ENCODE peak calls at places on chromosomes 7 and 10, in four cellular contexts. W, C, N and V are unnamed samples.

GRCh38 chr7:100674441-100675407 is 1.2 kb downstream of the GNB2 start:
- DNase-seq in W (no peak), C (no peak), N (no peak), V (no peak)

GRCh38 chr10:5268743-5269142 is 72.1 kb downstream of the AKR1C4 start:
- DNase-seq in W (no peak), C (no peak), N (no peak), V (no peak)

GRCh38 chr10:22324893-22325271 is 4.0 kb downstream of the BMI1 start:
- DNase-seq in N (no peak), W (no peak), C (no peak), V (no peak)

GRCh38 chr7:107661865-107662379 is 1.3 kb downstream of the SLC26A4 start:
- DNase-seq in C (no peak), W (no peak), N (no peak), V (no peak)

GRCh38 chr7:5214641-5215040 is 24.6 kb downstream of the WIPI2 start:
- DNase-seq in C (no peak), N (no peak), W (no peak), V (no peak)

GRCh38 chr10:132539431-132539839 is 1.8 kb downstream of the INPP5A start:
- DNase-seq in C (no peak), W (no peak), N (no peak), V (no peak)

GRCh38 chr7:43511769-43512515 is 71.0 kb upstream of the STK17A start:
- DNase-seq in N (no peak), W (no peak), C (no peak), V (no peak)

GRCh38 chr10:121611431-121612159 is 13.4 kb upstream of the FGFR2 start:
- DNase-seq in W (no peak), N (no peak), C (no peak), V (no peak)

GRCh38 chr7:74554178-74554577 is 100.5 kb downstream of the GTF2IRD1 start:
- DNase-seq in W (no peak), C (no peak), N (no peak), V (no peak)

DNA sequence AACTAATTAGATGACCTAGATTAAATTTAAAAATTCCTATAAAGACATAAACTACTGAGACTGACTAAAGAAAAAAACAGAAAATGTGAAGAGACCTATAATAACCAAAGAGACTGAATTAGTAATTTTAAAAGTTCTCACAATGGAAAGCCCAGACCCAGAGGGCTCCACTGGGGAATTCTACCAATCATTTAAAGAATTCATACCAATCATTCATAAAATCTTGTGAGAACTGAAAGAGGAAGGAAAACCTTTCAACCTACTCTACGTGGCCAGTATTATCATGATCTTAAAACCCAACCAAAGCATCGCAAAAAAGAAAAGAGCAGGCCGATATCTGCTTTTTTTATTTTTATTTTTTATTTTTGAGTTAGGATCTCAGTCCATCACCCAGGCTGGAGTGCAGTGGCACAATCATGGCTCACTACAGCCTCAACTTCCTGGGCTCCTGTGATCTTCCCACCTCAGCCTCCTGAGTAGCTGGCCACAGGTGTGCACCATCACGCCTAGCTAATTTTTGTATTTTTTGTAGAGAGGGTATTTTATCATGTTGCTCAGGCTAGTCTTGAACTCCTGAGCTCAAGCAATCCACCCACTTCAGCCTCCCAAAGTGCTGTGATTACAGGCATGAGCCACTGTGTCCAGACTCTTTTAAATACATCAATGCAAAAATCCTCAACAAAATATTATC is 48.6 kb downstream of the DGKI start:
- DNase-seq in N (peak; percentile 59), C (no peak), W (no peak), V (no peak)
- H3K4me3 ChIP-seq in N (no peak overlapping the region), C (no peak overlapping the region), W (no peak overlapping the region), V (no peak overlapping the region)

DNA sequence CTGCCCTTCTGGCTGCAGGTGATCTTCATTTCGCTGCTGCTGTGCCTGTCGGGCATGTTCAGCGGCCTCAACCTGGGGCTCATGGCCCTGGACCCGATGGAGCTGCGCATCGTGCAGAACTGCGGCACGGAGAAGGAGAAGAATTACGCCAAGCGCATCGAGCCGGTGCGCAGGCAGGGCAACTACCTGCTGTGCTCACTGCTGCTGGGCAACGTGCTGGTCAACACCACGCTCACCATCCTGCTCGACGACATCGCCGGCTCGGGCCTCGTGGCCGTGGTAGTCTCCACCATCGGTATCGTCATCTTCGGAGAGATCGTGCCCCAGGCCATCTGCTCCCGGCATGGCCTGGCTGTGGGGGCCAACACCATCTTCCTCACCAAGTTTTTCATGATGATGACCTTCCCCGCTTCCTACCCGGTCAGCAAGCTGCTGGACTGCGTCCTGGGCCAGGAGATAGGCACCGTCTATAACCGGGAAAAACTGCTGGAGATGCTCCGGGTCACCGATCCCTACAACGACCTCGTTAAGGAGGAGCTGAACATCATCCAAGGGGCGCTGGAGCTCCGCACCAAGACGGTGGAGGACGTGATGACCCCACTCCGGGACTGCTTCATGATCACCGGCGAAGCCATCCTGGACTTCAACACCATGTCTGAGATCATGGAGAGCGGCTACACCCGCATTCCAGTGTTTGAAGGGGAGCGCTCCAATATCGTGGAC is 1.3 kb downstream of the CNNM2 start:
- DNase-seq in N (no peak), C (no peak), W (peak; percentile 18), V (no peak)
- TF ChIP-seq SUZ12 in N (no peak), C (peak; percentile 37), W (no peak), V (no peak)

GRCh38 chr10:517236-517635 is 172.2 kb downstream of the DIP2C start:
- DNase-seq in W (no peak), N (no peak), C (no peak), V (no peak)

GRCh38 chr10:519055-519715 is 170.3 kb downstream of the DIP2C start:
- DNase-seq in N (no peak), W (no peak), C (no peak), V (no peak)

GRCh38 chr10:515674-516073 is 173.8 kb downstream of the DIP2C start:
- DNase-seq in N (peak; percentile 41), C (no peak), W (no peak), V (no peak)

GRCh38 chr10:517872-518475 is 171.5 kb downstream of the DIP2C start:
- DNase-seq in N (no peak), C (no peak), W (no peak), V (no peak)

DNA sequence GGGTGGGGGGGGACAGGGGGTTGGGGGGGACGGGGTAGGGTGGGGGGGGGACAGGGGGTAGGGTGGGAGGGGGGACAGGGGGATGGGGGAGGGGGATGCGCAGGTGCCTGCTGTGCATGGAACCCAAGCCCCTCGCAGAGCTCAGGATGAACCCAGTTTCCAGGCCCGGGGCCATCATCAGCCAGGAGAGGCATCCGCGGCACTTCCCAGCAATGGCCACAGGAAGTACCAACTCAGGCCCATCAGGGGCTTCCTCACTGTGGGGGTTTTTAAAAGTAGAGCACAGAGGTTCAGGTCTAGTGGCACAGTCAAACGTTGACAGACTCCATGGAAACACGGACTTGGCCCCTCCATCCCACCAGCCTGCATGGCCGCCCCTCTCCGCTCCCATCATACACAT is 172.7 kb downstream of the DIP2C start:
- DNase-seq in C (no peak), N (no peak), W (no peak), V (no peak)
- H3K9ac ChIP-seq in C (no peak overlapping the region), N (no peak overlapping the region), W (no peak overlapping the region), V (no peak overlapping the region)

GRCh38 chr10:71314028-71314693 is 4.9 kb upstream of the SLC29A3 start:
- DNase-seq in C (peak; percentile 9), W (no peak), N (no peak), V (peak; percentile 30)
- H3K4me3 ChIP-seq in C (peak overlapping the region; percentile 5), W (no peak overlapping the region), N (no peak overlapping the region), V (no peak overlapping the region)

DNA sequence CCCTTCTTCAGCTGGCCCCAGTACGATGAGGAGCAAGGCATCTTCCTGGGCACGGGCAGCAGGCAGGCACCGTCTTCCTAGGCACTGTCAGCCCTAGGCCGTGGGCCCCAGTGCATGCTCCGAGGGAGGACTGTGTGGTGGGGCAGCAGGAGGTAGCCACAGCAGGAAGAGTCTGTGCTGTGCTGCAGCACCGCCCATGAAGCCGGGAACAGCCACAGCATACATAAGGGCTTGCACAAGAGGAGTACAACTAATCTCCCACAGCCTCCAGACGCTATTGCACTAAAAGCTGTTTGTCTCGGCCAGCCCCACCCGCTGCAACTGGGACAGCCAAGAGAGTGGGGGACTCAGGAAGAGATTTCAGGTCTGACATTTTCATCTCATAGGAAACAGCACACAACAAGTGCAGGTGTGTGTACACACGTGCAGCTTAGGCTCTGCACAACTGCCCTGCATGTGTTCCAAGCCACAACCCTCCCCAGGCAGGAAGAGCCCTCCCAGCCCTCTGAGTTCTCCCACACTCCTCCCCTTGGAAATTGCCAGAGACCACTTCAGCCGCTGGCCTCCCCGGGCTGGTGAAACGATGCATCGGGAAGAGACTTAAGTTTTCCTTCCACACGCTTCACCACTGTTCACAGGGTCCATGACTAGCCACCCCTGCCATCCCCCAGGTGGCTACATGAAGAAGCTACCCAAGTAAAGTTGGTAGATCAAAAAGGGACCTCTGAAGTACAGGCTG is 88.1 kb upstream of the DDC start:
- DNase-seq in N (no peak), C (no peak), W (peak; percentile 8), V (no peak)
- TF ChIP-seq SUZ12 in N (no peak), C (no peak), W (no peak), V (no peak)

GRCh38 chr10:3473271-3473670 is 300.7 kb upstream of the PITRM1 start:
- DNase-seq in W (no peak), N (no peak), C (no peak), V (no peak)

GRCh38 chr10:3474266-3474665 is 301.7 kb upstream of the PITRM1 start:
- DNase-seq in W (no peak), C (no peak), N (no peak), V (no peak)

GRCh38 chr10:3471927-3472704 is 299.5 kb upstream of the PITRM1 start:
- DNase-seq in N (no peak), C (no peak), W (no peak), V (no peak)

GRCh38 chr10:3471497-3471896 is 298.9 kb upstream of the PITRM1 start:
- DNase-seq in C (no peak), W (no peak), N (no peak), V (no peak)

GRCh38 chr10:3472705-3473078 is 300.1 kb upstream of the PITRM1 start:
- DNase-seq in C (no peak), W (no peak), N (no peak), V (no peak)
- H3K9ac ChIP-seq in C (no peak overlapping the region), W (no peak overlapping the region), N (peak overlapping the region; percentile 14), V (no peak overlapping the region)

GRCh38 chr10:15353471-15353870 is 17.6 kb downstream of the FAM171A1 start:
- DNase-seq in W (peak; percentile 53), N (no peak), C (no peak), V (no peak)

GRCh38 chr10:15349133-15349532 is 22.0 kb downstream of the FAM171A1 start:
- DNase-seq in C (no peak), N (no peak), W (no peak), V (no peak)

GRCh38 chr10:15352818-15353217 is 18.3 kb downstream of the FAM171A1 start:
- DNase-seq in N (no peak), C (no peak), W (no peak), V (no peak)

GRCh38 chr10:15352201-15352600 is 18.9 kb downstream of the FAM171A1 start:
- DNase-seq in N (no peak), W (no peak), C (no peak), V (no peak)

DNA sequence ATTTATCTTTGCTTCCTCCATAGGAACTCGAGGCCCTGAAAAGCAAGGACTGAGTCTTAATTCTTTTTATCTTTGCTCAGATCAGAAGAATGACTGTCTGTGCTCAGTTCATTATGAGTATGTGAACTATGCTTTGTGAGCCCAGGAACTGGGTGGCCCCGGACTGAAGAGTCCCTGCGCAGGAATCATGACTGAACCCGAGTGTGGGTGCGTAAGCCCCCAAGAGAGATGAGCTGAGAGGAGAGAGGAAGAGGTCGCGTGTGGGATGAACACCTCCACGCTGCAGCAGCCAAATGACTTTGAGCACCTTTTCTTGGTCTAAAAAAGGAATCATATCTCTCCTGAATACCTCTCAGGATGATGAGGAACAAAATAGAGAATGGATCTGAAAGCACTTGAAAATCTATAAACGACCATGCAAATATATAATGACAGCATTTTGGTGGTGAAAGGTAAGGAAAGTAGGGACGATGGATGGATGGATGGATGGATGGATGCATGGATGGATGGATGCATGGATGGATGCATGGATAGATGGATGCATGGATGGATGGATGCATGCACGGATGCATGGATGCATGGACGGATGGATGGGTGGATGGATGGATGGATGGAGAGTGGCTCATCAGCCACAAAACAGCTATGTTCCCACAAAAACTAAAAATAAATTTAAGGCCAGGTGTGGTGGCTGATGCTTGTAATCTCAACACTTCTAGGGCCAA is 19.8 kb downstream of the FAM171A1 start:
- DNase-seq in W (no peak), C (no peak), N (no peak), V (no peak)
- H3K4me3 ChIP-seq in W (no peak overlapping the region), C (no peak overlapping the region), N (no peak overlapping the region), V (no peak overlapping the region)